ENCODE peak calls at places on chromosomes 13 and 19, in five cellular contexts. R is GM23338; N is CD8-positive, alpha-beta memory T cell; G is AG04450; P is neuronal stem cell. H is an unnamed sample.

GRCh38 chr13:29136341-29136740 is 316.2 kb downstream of the MTUS2 start:
- DNase-seq in R (no peak), N (no peak), G (no peak), P (no peak), H (no peak)

GRCh38 chr19:53977991-53978731 is 13.3 kb upstream of the CACNG6 start:
- DNase-seq in R (peak; percentile 100), N (no peak), G (peak; percentile 92), P (peak; percentile 98), H (peak; percentile 41)

GRCh38 chr19:8261347-8261746 is 46.8 kb downstream of the CD320 start:
- DNase-seq in R (no peak), N (no peak), G (no peak), P (no peak), H (peak; percentile 20)

GRCh38 chr19:36001605-36002004 is 6.6 kb downstream of the SDHAF1 start:
- DNase-seq in R (no peak), N (no peak), G (no peak), P (no peak), H (no peak)

GRCh38 chr19:35346193-35347052 is 1.3 kb upstream of the FFAR1 start:
- DNase-seq in R (no peak), N (peak; percentile 83), G (no peak), P (no peak), H (peak; percentile 60)

GRCh38 chr19:51143486-51143885 is 1.4 kb downstream of the SIGLEC7 start:
- DNase-seq in R (no peak), N (no peak), G (no peak), P (no peak), H (no peak)

GRCh38 chr19:40617961-40618360 is 16.8 kb downstream of the LTBP4 start:
- DNase-seq in R (no peak), N (no peak), G (no peak), P (no peak), H (no peak)

GRCh38 chr13:98606296-98606695 is 29.4 kb upstream of the STK24 start:
- DNase-seq in R (peak; percentile 41), N (no peak), G (no peak), P (no peak), H (no peak)

GRCh38 chr13:20192470-20193141 is at the start of gene GJB2:
- DNase-seq in R (peak; percentile 43), N (no peak), G (no peak), P (no peak), H (peak; percentile 80)

GRCh38 chr19:38727868-38728660 is 16.2 kb downstream of the CAPN12 start:
- DNase-seq in R (no peak), N (peak; percentile 24), G (no peak), P (no peak), H (peak; percentile 62)

GRCh38 chr19:16442386-16443276 is 29.1 kb downstream of the EPS15L1 start:
- DNase-seq in R (no peak), N (no peak), G (no peak), P (no peak), H (peak; percentile 76)

GRCh38 chr19:3576696-3577443 is 4.1 kb downstream of the HMG20B start:
- DNase-seq in R (peak; percentile 88), N (no peak), G (no peak), P (no peak), H (no peak)
- H3K4me3 ChIP-seq in R (peak overlapping the region; percentile 71), N (no peak overlapping the region), G (peak overlapping the region; percentile 17), P (no peak overlapping the region), H (no peak overlapping the region)

DNA sequence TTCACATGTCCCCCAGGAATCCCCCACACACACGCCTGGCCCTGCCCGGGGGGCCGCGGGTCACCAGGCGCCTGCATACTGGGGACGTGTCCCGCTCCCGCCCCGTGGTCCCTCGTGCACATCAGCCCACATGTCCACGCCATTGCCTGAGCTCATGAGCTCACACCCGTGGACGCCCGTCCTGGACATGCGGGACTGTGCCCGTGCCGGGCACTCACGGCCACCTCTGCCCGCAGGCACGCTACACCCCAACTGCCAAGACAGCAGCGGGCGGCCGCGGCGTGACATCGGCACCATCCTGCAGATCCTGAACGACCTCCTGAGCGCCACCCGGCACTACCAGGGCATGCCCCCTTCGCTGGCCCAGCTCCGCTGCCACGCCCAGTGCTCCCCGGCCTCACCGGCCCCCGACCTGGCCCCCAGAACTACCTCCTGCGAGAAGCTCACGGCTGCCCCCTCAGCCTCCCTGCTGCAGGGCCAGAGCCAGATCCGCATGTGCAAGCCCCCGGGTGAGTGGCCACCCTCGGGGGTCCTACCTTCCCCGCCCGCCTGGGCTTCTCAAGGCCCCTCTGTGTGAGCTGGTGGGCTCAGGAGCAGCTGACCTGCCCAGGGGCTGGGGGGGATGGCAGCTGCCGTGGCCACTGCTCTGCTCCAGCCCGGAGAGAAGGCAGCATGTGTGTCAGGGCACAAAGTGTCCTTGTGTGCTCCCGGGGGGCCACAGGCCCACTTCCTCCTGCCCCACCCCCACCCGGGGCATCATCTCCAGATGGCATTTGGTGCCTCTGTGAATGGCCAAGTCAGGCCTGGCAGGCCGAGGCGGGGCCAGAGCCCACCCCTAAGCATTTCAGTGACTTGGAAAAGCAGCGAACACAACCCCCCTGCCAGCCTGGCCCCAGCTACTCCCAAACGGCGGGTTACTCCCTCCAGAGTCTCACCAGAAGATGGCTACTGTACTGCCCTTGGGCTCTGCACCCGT is 7.1 kb downstream of the MIDN start:
- DNase-seq in R (no peak), N (no peak), G (no peak), P (no peak), H (no peak)
- H3K4me3 ChIP-seq in R (no peak overlapping the region), N (no peak overlapping the region), G (no peak overlapping the region), P (no peak overlapping the region), H (no peak overlapping the region)

GRCh38 chr13:113297370-113297871 is 382 bp downstream of the LAMP1 start:
- DNase-seq in R (peak; percentile 34), N (peak; percentile 80), G (no peak), P (no peak), H (peak; percentile 45)

GRCh38 chr13:113291129-113291528 is 5.9 kb upstream of the LAMP1 start:
- DNase-seq in R (no peak), N (no peak), G (no peak), P (no peak), H (no peak)

GRCh38 chr13:113288880-113289279 is 8.2 kb upstream of the LAMP1 start:
- DNase-seq in R (no peak), N (no peak), G (no peak), P (no peak), H (no peak)

GRCh38 chr13:113296842-113297369 is at the start of gene LAMP1:
- DNase-seq in R (peak; percentile 97), N (peak; percentile 99), G (peak; percentile 96), P (peak; percentile 99), H (peak; percentile 96)

GRCh38 chr13:113291997-113292862 is 4.8 kb upstream of the LAMP1 start:
- DNase-seq in R (peak; percentile 49), N (no peak), G (no peak), P (no peak), H (peak; percentile 86)
- H3K4me3 ChIP-seq in R (peak overlapping the region; percentile 40), N (peak overlapping the region; percentile 49), G (peak overlapping the region; percentile 48), P (peak overlapping the region; percentile 10), H (no peak overlapping the region)

GRCh38 chr19:55482128-55482961 is 2.6 kb upstream of the NAT14 start:
- DNase-seq in R (peak; percentile 64), N (no peak), G (no peak), P (no peak), H (no peak)

GRCh38 chr19:55484571-55485438 is at the start of gene NAT14:
- DNase-seq in R (peak; percentile 95), N (peak; percentile 82), G (no peak), P (peak; percentile 86), H (no peak)

GRCh38 chr19:55485439-55486011 is 537 bp downstream of the NAT14 start:
- DNase-seq in R (no peak), N (no peak), G (no peak), P (no peak), H (no peak)

GRCh38 chr19:55482967-55483671 is 1.9 kb upstream of the NAT14 start:
- DNase-seq in R (no peak), N (no peak), G (no peak), P (no peak), H (no peak)

DNA sequence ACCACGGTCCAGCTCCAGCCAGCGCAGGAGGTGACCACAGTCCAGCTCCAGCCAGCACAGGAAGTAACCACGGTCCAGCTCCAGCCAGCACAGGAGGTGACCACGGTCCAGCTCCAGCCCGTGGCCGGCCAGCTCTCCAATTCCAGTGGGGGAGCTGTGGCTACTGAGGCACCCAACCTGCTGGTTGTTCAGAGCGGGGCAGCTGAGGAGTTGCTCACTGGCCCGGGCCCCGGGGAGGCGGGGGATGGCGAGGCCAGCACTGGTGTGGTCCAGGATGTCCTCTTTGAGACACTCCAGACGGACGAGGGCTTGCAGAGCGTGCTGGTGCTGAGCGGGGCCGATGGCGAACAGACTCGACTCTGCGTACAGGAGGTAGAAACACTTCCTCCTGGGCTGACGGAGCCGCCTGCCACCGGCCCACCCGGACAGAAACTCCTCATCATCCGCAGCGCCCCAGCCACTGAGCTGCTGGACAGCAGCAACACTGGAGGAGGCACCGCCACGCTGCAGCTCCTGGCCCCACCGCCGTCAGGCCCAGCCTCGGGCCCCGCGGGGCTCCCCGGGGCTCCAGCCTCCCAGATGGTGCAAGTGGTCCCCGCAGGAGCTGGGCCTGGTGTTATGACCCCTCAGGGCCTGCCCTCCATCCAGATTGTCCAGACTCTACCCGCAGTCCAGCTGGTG is 1.2 kb upstream of the NAT14 start:
- DNase-seq in R (no peak), N (no peak), G (no peak), P (no peak), H (peak; percentile 72)
- H3K4me3 ChIP-seq in R (peak overlapping the region; percentile 80), N (peak overlapping the region; percentile 64), G (no peak overlapping the region), P (peak overlapping the region; percentile 82), H (no peak overlapping the region)

GRCh38 chr19:4955274-4955673 is 13.6 kb upstream of the KDM4B start:
- DNase-seq in R (no peak), N (no peak), G (no peak), P (no peak), H (no peak)

GRCh38 chr19:4952945-4953344 is 16.0 kb upstream of the KDM4B start:
- DNase-seq in R (no peak), N (no peak), G (no peak), P (no peak), H (no peak)

GRCh38 chr19:4951671-4952070 is 17.2 kb upstream of the KDM4B start:
- DNase-seq in R (no peak), N (no peak), G (no peak), P (no peak), H (no peak)
- H3K4me3 ChIP-seq in R (no peak overlapping the region), N (no peak overlapping the region), G (no peak overlapping the region), P (no peak overlapping the region), H (no peak overlapping the region)

GRCh38 chr19:14560776-14561108 is 11.1 kb downstream of the NDUFB7 start:
- DNase-seq in R (no peak), N (no peak), G (no peak), P (no peak), H (no peak)
- H3K4me3 ChIP-seq in R (no peak overlapping the region), N (no peak overlapping the region), G (no peak overlapping the region), P (no peak overlapping the region), H (no peak overlapping the region)

DNA sequence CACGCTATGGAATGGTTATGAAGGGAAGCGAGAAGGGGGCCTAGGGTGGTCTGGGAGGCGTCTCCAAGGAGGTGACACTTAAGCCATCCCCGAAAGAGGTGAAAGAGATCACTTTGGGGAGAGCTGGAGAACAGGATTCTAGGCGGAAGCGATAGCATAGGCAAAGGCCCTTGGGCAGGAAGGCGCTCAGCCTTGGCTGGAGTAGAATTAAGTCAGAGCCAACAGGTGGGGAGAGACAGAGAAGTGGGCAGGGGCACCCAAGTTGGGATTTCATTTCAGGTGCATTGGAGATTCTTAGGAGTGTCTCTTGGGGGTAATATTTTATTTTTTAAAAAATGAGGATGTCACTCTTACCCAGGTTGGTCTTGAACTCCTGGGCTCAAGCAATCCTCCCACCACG is 9.6 kb downstream of the SNRPD2 start:
- DNase-seq in R (no peak), N (no peak), G (no peak), P (no peak), H (no peak)
- H3K4me3 ChIP-seq in R (peak overlapping the region; percentile 51), N (peak overlapping the region; percentile 46), G (no peak overlapping the region), P (no peak overlapping the region), H (no peak overlapping the region)